ENCODE peak calls at places on chromosome 10, in eight cellular contexts. O is Kasumi-1; Y is NCI-H446; Z is Panc1; X is kidney tubule cell; U is AG09309; D is stimulated activated naive B cell treated with anti-CD40 and anti-IgM and Interleukin-4, amounts not matched to agents 10 μg/mL and 1 μg/mL and 100 μg/mL, for 72 hours; Q is naive thymus-derived CD4-positive, alpha-beta T cell. J is an unnamed sample.

GRCh38 chr10:103767756-103768155 is 87.6 kb downstream of the SH3PXD2A start:
- DNase-seq in O (no peak), Y (no peak), Z (no peak), X (no peak), U (no peak), D (no peak), Q (no peak), J (no peak)

GRCh38 chr10:78319841-78320240 is 286.2 kb downstream of the RPS24 start:
- DNase-seq in O (no peak), Y (no peak), Z (no peak), X (no peak), U (no peak), D (no peak), Q (no peak), J (no peak)

GRCh38 chr10:125441151-125441550 is 241.8 kb downstream of the TEX36 start:
- DNase-seq in O (no peak), Y (no peak), Z (no peak), X (peak), U (no peak), D (no peak), Q (no peak), J (no peak)

GRCh38 chr10:29728541-29729049 is 93.8 kb upstream of the SVIL start:
- DNase-seq in O (no peak), Y (no peak), Z (no peak), X (no peak), U (no peak), D (no peak), Q (no peak), J (no peak)

GRCh38 chr10:77513783-77514331 is 123.8 kb downstream of the KCNMA1 start:
- DNase-seq in O (no peak), Y (peak), Z (peak), X (peak), U (no peak), D (no peak), Q (no peak), J (no peak)

GRCh38 chr10:52673468-52673867 is 99.1 kb downstream of the MBL2 start:
- DNase-seq in O (no peak), Y (no peak), Z (no peak), X (no peak), U (no peak), D (no peak), Q (no peak), J (no peak)

GRCh38 chr10:127797339-127797738 is 60.4 kb downstream of the FOXI2 start:
- DNase-seq in O (no peak), Y (no peak), Z (no peak), X (peak), U (no peak), D (no peak), Q (no peak), J (no peak)

GRCh38 chr10:28157379-28157778 is 145.5 kb downstream of the MPP7 start:
- DNase-seq in O (no peak), Y (no peak), Z (no peak), X (no peak), U (no peak), D (no peak), Q (no peak), J (no peak)

GRCh38 chr10:29691564-29692064 is 56.8 kb upstream of the SVIL start:
- DNase-seq in O (no peak), Y (peak), Z (peak), X (peak), U (peak), D (no peak), Q (no peak), J (peak)

GRCh38 chr10:110279062-110279986 is 25.4 kb downstream of the SMNDC1 start:
- DNase-seq in O (peak), Y (peak), Z (peak), X (peak), U (peak), D (peak), Q (peak), J (peak)

J was measured in glomerular endothelial cell.